ENCODE peak calls at places on chromosome 1, in five cellular contexts. One of them, this sample, is unnamed. For H3K4me1, the result is how much of the 10 kb centered on the place peaks cover.

GRCh38 chr1:17498214-17498613 is 41.3 kb upstream of the ARHGEF10L start:
- DNase-seq in left ventricle myocardium inferior: no peak
- DNase-seq in colonic mucosa: peak
- DNase-seq in heart right ventricle: no peak
- DNase-seq in left lung: no peak
- DNase-seq in this sample: no peak

GRCh38 chr1:202287196-202287595 is 54.5 kb downstream of the UBE2T start:
- DNase-seq in left ventricle myocardium inferior: no peak
- DNase-seq in colonic mucosa: no peak
- DNase-seq in heart right ventricle: no peak
- DNase-seq in left lung: no peak
- DNase-seq in this sample: no peak

GRCh38 chr1:71128060-71128459 is 47.2 kb upstream of the ZRANB2 start:
- DNase-seq in left ventricle myocardium inferior: no peak
- DNase-seq in colonic mucosa: no peak
- DNase-seq in heart right ventricle: no peak
- DNase-seq in left lung: no peak
- DNase-seq in this sample: no peak

GRCh38 chr1:245332513-245332912 is 177.7 kb downstream of the KIF26B start:
- DNase-seq in left ventricle myocardium inferior: no peak
- DNase-seq in colonic mucosa: no peak
- DNase-seq in heart right ventricle: no peak
- DNase-seq in left lung: no peak
- DNase-seq in this sample: no peak

GRCh38 chr1:24727490-24728214 is 17.6 kb upstream of the CLIC4 start:
- DNase-seq in left ventricle myocardium inferior: peak
- DNase-seq in colonic mucosa: peak
- DNase-seq in heart right ventricle: peak
- DNase-seq in left lung: peak
- DNase-seq in this sample: peak

GRCh38 chr1:194975913-194976312 is 1632.3 kb downstream of the KCNT2 start:
- DNase-seq in left ventricle myocardium inferior: no peak
- DNase-seq in colonic mucosa: no peak
- DNase-seq in heart right ventricle: no peak
- DNase-seq in left lung: no peak
- DNase-seq in this sample: no peak

GRCh38 chr1:222824641-222825040 is 9.8 kb downstream of the DISP1 start:
- DNase-seq in left ventricle myocardium inferior: no peak
- DNase-seq in colonic mucosa: no peak
- DNase-seq in heart right ventricle: no peak
- DNase-seq in left lung: no peak
- DNase-seq in this sample: no peak

GRCh38 chr1:1434131-1434811 is 1.2 kb upstream of the VWA1 start:
- DNase-seq in left ventricle myocardium inferior: peak
- DNase-seq in colonic mucosa: peak
- DNase-seq in heart right ventricle: peak
- DNase-seq in left lung: no peak
- DNase-seq in this sample: peak

GRCh38 chr1:119880063-119880462 is 16.3 kb downstream of the ADAM30 start:
- DNase-seq in left ventricle myocardium inferior: no peak
- DNase-seq in colonic mucosa: no peak
- DNase-seq in heart right ventricle: no peak
- DNase-seq in left lung: no peak
- DNase-seq in this sample: no peak

GRCh38 chr1:214446772-214447556 is 104.4 kb downstream of the PTPN14 start:
- DNase-seq in left ventricle myocardium inferior: no peak
- DNase-seq in colonic mucosa: no peak
- DNase-seq in heart right ventricle: no peak
- DNase-seq in left lung: peak
- DNase-seq in this sample: peak

GRCh38 chr1:223515416-223515815 is 122.2 kb downstream of the CCDC185 start:
- DNase-seq in left ventricle myocardium inferior: no peak
- DNase-seq in colonic mucosa: no peak
- DNase-seq in heart right ventricle: no peak
- DNase-seq in left lung: no peak
- DNase-seq in this sample: no peak

GRCh38 chr1:5949074-5949760 is 43.0 kb downstream of the NPHP4 start:
- DNase-seq in left ventricle myocardium inferior: no peak
- DNase-seq in colonic mucosa: no peak
- DNase-seq in heart right ventricle: no peak
- DNase-seq in left lung: peak
- DNase-seq in this sample: no peak

GRCh38 chr1:244049969-244050834 is 881 bp upstream of the ZBTB18 start:
- DNase-seq in left ventricle myocardium inferior: no peak
- DNase-seq in colonic mucosa: peak
- DNase-seq in heart right ventricle: no peak
- DNase-seq in left lung: peak
- DNase-seq in this sample: peak

GRCh38 chr1:109910963-109911798 is 532 bp downstream of the CSF1 start:
- DNase-seq in left ventricle myocardium inferior: no peak
- DNase-seq in colonic mucosa: no peak
- DNase-seq in heart right ventricle: no peak
- DNase-seq in left lung: no peak
- DNase-seq in this sample: no peak
- H3K4me1 ChIP-seq in left ventricle myocardium inferior: half or more
- H3K4me1 ChIP-seq in colonic mucosa: under half
- H3K4me1 ChIP-seq in heart right ventricle: half or more
- H3K4me1 ChIP-seq in left lung: half or more
- H3K4me1 ChIP-seq in this sample: under half

GRCh38 chr1:217078010-217078704 is 354.9 kb upstream of the ESRRG start:
- DNase-seq in left ventricle myocardium inferior: no peak
- DNase-seq in colonic mucosa: no peak
- DNase-seq in heart right ventricle: no peak
- DNase-seq in left lung: no peak
- DNase-seq in this sample: no peak

GRCh38 chr1:217079579-217079978 is 356.4 kb upstream of the ESRRG start:
- DNase-seq in left ventricle myocardium inferior: no peak
- DNase-seq in colonic mucosa: no peak
- DNase-seq in heart right ventricle: no peak
- DNase-seq in left lung: no peak
- DNase-seq in this sample: no peak

GRCh38 chr1:217076902-217077301 is 353.7 kb upstream of the ESRRG start:
- DNase-seq in left ventricle myocardium inferior: no peak
- DNase-seq in colonic mucosa: no peak
- DNase-seq in heart right ventricle: no peak
- DNase-seq in left lung: no peak
- DNase-seq in this sample: no peak

GRCh38 chr1:217078959-217079358 is 355.7 kb upstream of the ESRRG start:
- DNase-seq in left ventricle myocardium inferior: no peak
- DNase-seq in colonic mucosa: no peak
- DNase-seq in heart right ventricle: no peak
- DNase-seq in left lung: no peak
- DNase-seq in this sample: no peak
- H3K4me3 ChIP-seq in left ventricle myocardium inferior: peak
- H3K4me3 ChIP-seq in colonic mucosa: no peak
- H3K4me3 ChIP-seq in heart right ventricle: peak
- H3K4me3 ChIP-seq in left lung: no peak
- H3K4me3 ChIP-seq in this sample: no peak

GRCh38 chr1:32893198-32894018 is 7.1 kb downstream of the HPCA start:
- DNase-seq in left ventricle myocardium inferior: peak
- DNase-seq in colonic mucosa: peak
- DNase-seq in heart right ventricle: no peak
- DNase-seq in left lung: no peak
- DNase-seq in this sample: peak

GRCh38 chr1:32891241-32891570 is 4.9 kb downstream of the HPCA start:
- DNase-seq in left ventricle myocardium inferior: no peak
- DNase-seq in colonic mucosa: no peak
- DNase-seq in heart right ventricle: no peak
- DNase-seq in left lung: no peak
- DNase-seq in this sample: no peak

GRCh38 chr1:32891630-32892029 is 5.3 kb downstream of the HPCA start:
- DNase-seq in left ventricle myocardium inferior: no peak
- DNase-seq in colonic mucosa: no peak
- DNase-seq in heart right ventricle: no peak
- DNase-seq in left lung: no peak
- DNase-seq in this sample: no peak

GRCh38 chr1:32894019-32894600 is 7.1 kb downstream of the TMEM54 start:
- DNase-seq in left ventricle myocardium inferior: no peak
- DNase-seq in colonic mucosa: no peak
- DNase-seq in heart right ventricle: no peak
- DNase-seq in left lung: no peak
- DNase-seq in this sample: peak

DNA sequence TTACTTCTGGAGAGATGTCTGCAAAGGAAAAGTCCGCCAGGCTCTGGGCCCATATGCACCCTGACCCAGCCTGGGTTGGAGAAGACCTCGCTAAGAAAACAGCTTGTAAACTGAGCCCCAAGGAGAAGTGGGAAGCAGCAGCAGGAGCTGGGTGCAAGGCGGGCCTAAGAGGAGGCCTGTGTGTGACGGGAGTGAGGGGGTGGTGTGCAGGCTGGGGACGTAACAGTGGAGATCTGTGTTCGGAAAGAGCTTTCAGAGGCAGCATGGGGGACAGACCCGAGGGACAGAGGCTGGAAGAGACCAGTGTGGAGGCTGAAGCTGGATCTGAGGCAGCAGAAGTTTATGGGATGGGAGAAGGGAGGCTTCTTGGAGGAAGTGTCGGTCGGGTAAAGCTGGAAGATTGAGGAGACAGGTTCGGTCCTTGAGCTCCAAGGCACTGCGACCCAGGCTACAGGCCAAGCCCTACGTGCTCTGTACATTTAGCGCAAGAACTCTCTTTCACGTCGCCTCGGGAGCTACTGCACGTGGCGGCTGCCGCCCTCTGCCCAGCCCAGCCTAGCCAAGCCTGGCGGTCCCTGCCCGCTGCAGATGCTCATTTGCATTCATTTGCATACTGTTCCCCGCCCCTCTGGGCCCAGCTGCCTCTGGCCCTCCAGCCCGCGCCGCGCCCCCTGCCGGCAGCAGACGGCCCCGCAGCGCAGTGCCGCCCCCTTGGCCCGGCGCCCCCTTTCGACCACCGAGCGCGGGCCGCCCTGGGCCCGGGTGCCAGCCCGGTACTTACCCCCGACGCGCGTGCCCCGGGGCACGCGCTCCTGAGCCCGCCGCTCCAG is 6.3 kb downstream of the HPCA start:
- DNase-seq in left ventricle myocardium inferior: no peak
- DNase-seq in colonic mucosa: peak
- DNase-seq in heart right ventricle: no peak
- DNase-seq in left lung: no peak
- DNase-seq in this sample: peak
- TF ChIP-seq CTCF in left ventricle myocardium inferior: peak
- TF ChIP-seq CTCF in colonic mucosa: peak
- TF ChIP-seq CTCF in heart right ventricle: peak
- TF ChIP-seq CTCF in left lung: peak
- TF ChIP-seq CTCF in this sample: peak

GRCh38 chr1:54888080-54888733 is 1.2 kb upstream of the DHCR24 start:
- DNase-seq in left ventricle myocardium inferior: no peak
- DNase-seq in colonic mucosa: no peak
- DNase-seq in heart right ventricle: no peak
- DNase-seq in left lung: no peak
- DNase-seq in this sample: no peak

GRCh38 chr1:54885863-54886723 is 902 bp downstream of the DHCR24 start:
- DNase-seq in left ventricle myocardium inferior: no peak
- DNase-seq in colonic mucosa: peak
- DNase-seq in heart right ventricle: peak
- DNase-seq in left lung: peak
- DNase-seq in this sample: peak

GRCh38 chr1:54887665-54888071 is 673 bp upstream of the DHCR24 start:
- DNase-seq in left ventricle myocardium inferior: no peak
- DNase-seq in colonic mucosa: peak
- DNase-seq in heart right ventricle: no peak
- DNase-seq in left lung: no peak
- DNase-seq in this sample: no peak

GRCh38 chr1:54885237-54885679 is 1.7 kb downstream of the DHCR24 start:
- DNase-seq in left ventricle myocardium inferior: no peak
- DNase-seq in colonic mucosa: no peak
- DNase-seq in heart right ventricle: no peak
- DNase-seq in left lung: no peak
- DNase-seq in this sample: no peak

DNA sequence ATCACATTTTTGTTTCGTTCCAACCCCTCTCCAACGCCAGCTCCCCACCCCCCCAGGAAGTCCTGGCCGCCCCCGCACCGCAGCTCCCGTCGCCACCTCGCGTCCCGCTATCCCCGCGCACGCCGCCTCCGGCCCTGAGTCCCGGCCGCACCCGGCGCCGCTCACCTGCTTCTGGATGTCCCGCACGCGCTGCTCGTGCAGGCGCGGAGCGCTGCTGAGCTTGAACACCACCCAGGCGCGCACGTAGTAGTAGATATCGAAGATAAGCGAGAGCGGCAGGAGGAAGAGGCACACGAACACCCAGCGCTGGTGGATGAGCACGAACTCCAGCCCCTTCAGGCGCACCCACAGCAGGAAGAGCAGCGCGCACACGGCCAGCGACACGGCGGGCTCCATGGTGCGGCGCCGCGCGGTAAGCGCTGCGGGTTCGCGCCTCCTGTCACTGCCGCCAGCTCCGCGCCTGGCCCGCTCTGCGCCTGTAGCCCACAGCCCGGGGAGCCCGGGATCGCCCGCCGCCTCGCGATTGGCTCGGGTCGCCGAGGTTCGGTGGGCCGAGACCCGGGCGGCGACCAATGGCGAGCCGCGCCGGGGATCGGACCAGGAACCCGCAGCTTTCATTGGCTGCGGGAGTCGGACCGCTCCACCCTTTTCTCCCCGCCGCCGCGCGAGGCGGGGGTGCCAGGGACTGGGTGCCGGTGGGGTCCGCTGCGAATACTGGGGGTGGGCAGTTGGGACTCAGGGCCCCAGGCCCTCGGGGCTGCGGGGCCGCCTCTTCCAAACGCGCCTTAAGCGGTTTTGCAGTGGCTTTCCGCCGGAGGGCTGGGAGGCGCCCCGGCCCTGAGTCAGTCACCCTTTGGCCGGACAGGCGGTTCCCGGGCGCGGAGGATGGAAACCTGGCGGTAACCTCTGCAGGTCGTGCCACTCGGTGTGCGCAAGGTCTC is at the start of gene DHCR24:
- DNase-seq in left ventricle myocardium inferior: peak
- DNase-seq in colonic mucosa: peak
- DNase-seq in heart right ventricle: peak
- DNase-seq in left lung: peak
- DNase-seq in this sample: peak
- H3K4me1 ChIP-seq in left ventricle myocardium inferior: under half
- H3K4me1 ChIP-seq in colonic mucosa: under half
- H3K4me1 ChIP-seq in heart right ventricle: under half
- H3K4me1 ChIP-seq in left lung: under half
- H3K4me1 ChIP-seq in this sample: under half